ENCODE peak calls at places on chromosome 3, in six cellular contexts. J is ovary, F is activated T-cell treated with anti-CD3 and anti-CD28 coated beads for 1 hour, H is EL, Q is amniotic stem cell, Z is endothelial cell. D is an unnamed sample.

GRCh38 chr3:48440590-48440958 is 517 bp downstream of the TMA7 start:
- DNase-seq in J (no peak), F (no peak), H (peak; percentile 21), Q (no peak), Z (peak; percentile 36), D (no peak)

GRCh38 chr3:66795365-66795764 is 202.7 kb upstream of the KBTBD8 start:
- DNase-seq in J (no peak), F (no peak), H (peak; percentile 58), Q (peak; percentile 5), Z (no peak), D (no peak)

GRCh38 chr3:59978979-59979378 is 929.2 kb upstream of the CFAP20DC start:
- DNase-seq in J (no peak), F (no peak), H (no peak), Q (no peak), Z (no peak), D (no peak)

GRCh38 chr3:134516905-134517304 is 31.0 kb downstream of the CEP63 start:
- DNase-seq in J (no peak), F (no peak), H (no peak), Q (no peak), Z (no peak), D (no peak)

GRCh38 chr3:146223401-146224373 is 27.2 kb downstream of the PLSCR4 start:
- DNase-seq in J (no peak), F (no peak), H (no peak), Q (no peak), Z (no peak), D (no peak)

GRCh38 chr3:58214484-58215316 is 3.9 kb upstream of the DNASE1L3 start:
- DNase-seq in J (no peak), F (no peak), H (peak; percentile 44), Q (no peak), Z (no peak), D (no peak)

GRCh38 chr3:89059201-89059600 is 48.2 kb upstream of the EPHA3 start:
- DNase-seq in J (no peak), F (no peak), H (peak; percentile 51), Q (no peak), Z (no peak), D (no peak)

GRCh38 chr3:140128217-140129137 is 193.5 kb downstream of the CLSTN2 start:
- DNase-seq in J (no peak), F (no peak), H (peak; percentile 4), Q (no peak), Z (peak; percentile 63), D (peak; percentile 69)

GRCh38 chr3:130658666-130659065 is 88.0 kb downstream of the PIK3R4 start:
- DNase-seq in J (peak; percentile 43), F (no peak), H (peak; percentile 50), Q (peak; percentile 31), Z (no peak), D (no peak)

GRCh38 chr3:17672506-17672905 is 69.9 kb downstream of the TBC1D5 start:
- DNase-seq in J (no peak), F (no peak), H (no peak), Q (no peak), Z (no peak), D (no peak)

GRCh38 chr3:194126790-194127189 is 9.2 kb upstream of the HES1 start:
- DNase-seq in J (no peak), F (no peak), H (no peak), Q (no peak), Z (no peak), D (no peak)

GRCh38 chr3:69784854-69785523 is 45.7 kb downstream of the MITF start:
- DNase-seq in J (peak; percentile 35), F (no peak), H (peak; percentile 91), Q (peak; percentile 66), Z (no peak), D (no peak)

D was measured in glutamatergic neuron.